ENCODE peak calls at places on chromosomes 3 and 15, in seven cellular contexts. Y is MM.1S, N is A549, F is pancreas, S is K562, H is breast epithelium, K is cardiac muscle cell. B is an unnamed sample.
A peak's percentile ranks its signal among the peaks of the same experiment; 100 is the strongest.

GRCh38 chr3:180744226-180744625 is 64.9 kb upstream of the CCDC39 start:
- DNase-seq in Y (no peak), N (no peak), F (no peak), S (no peak), H (no peak), K (no peak), B (no peak)

GRCh38 chr15:77851696-77852095 is 219.0 kb upstream of the LINGO1 start:
- DNase-seq in Y (no peak), N (no peak), F (peak; percentile 45), S (no peak), H (no peak), K (no peak), B (no peak)

GRCh38 chr3:136899622-136900158 is 37.7 kb downstream of the NCK1 start:
- DNase-seq in Y (no peak), N (no peak), F (no peak), S (peak; percentile 20), H (no peak), K (peak; percentile 13), B (no peak)

GRCh38 chr3:127168271-127168670 is 24.7 kb upstream of the PRR23E start:
- DNase-seq in Y (no peak), N (no peak), F (peak; percentile 29), S (no peak), H (no peak), K (no peak), B (no peak)

GRCh38 chr15:22831473-22831872 is 7.0 kb upstream of the NIPA2 start:
- DNase-seq in Y (no peak), N (peak; percentile 13), F (no peak), S (no peak), H (no peak), K (no peak), B (no peak)

GRCh38 chr3:149003653-149004305 is 12.4 kb downstream of the GYG1 start:
- DNase-seq in Y (peak; percentile 88), N (no peak), F (no peak), S (no peak), H (no peak), K (no peak), B (no peak)

GRCh38 chr15:40336129-40337122 is 4.3 kb downstream of the CCDC9B start:
- DNase-seq in Y (peak; percentile 36), N (no peak), F (peak; percentile 40), S (peak; percentile 74), H (no peak), K (no peak), B (peak; percentile 81)

GRCh38 chr3:146187334-146187950 is 26.5 kb upstream of the PLOD2 start:
- DNase-seq in Y (peak; percentile 10), N (peak; percentile 50), F (no peak), S (no peak), H (no peak), K (peak; percentile 53), B (peak; percentile 9)

GRCh38 chr3:131630117-131630516 is 127.3 kb upstream of the MRPL3 start:
- DNase-seq in Y (no peak), N (no peak), F (no peak), S (no peak), H (no peak), K (peak; percentile 7), B (no peak)

GRCh38 chr3:150733936-150734794 is 28.8 kb downstream of the SIAH2 start:
- DNase-seq in Y (no peak), N (no peak), F (no peak), S (no peak), H (no peak), K (peak; percentile 47), B (no peak)

GRCh38 chr3:143384076-143384475 is 264.5 kb downstream of the CHST2 start:
- DNase-seq in Y (no peak), N (no peak), F (no peak), S (no peak), H (no peak), K (no peak), B (no peak)

GRCh38 chr15:73175382-73175781 is 123.1 kb downstream of the NEO1 start:
- DNase-seq in Y (no peak), N (no peak), F (no peak), S (no peak), H (no peak), K (no peak), B (no peak)

GRCh38 chr3:110526732-110527727 is 544.6 kb upstream of the NECTIN3 start:
- DNase-seq in Y (no peak), N (peak; percentile 44), F (no peak), S (peak; percentile 26), H (no peak), K (peak; percentile 93), B (no peak)

GRCh38 chr15:98289747-98290146 is 329.2 kb downstream of the ARRDC4 start:
- DNase-seq in Y (no peak), N (no peak), F (no peak), S (no peak), H (no peak), K (no peak), B (no peak)

GRCh38 chr15:76529911-76530310 is 193.3 kb downstream of the ISL2 start:
- DNase-seq in Y (no peak), N (no peak), F (no peak), S (no peak), H (no peak), K (no peak), B (no peak)

GRCh38 chr3:113947372-113948014 is at the start of gene ZDHHC23:
- DNase-seq in Y (peak; percentile 79), N (peak; percentile 54), F (peak; percentile 94), S (peak; percentile 59), H (peak; percentile 54), K (peak; percentile 62), B (peak; percentile 37)

GRCh38 chr3:129633751-129634481 is 27.4 kb upstream of the PLXND1 start:
- DNase-seq in Y (no peak), N (no peak), F (no peak), S (no peak), H (no peak), K (no peak), B (no peak)

GRCh38 chr15:92910451-92910850 is 10.3 kb downstream of the CHD2 start:
- DNase-seq in Y (no peak), N (no peak), F (no peak), S (no peak), H (no peak), K (no peak), B (no peak)

GRCh38 chr3:124092811-124093210 is 100.9 kb upstream of the ROPN1 start:
- DNase-seq in Y (no peak), N (no peak), F (no peak), S (no peak), H (no peak), K (no peak), B (no peak)

GRCh38 chr3:190099099-190099498 is 21.6 kb downstream of the P3H2 start:
- DNase-seq in Y (no peak), N (no peak), F (no peak), S (no peak), H (no peak), K (no peak), B (no peak)

GRCh38 chr3:142117452-142117851 is 31.9 kb downstream of the TFDP2 start:
- DNase-seq in Y (no peak), N (no peak), F (no peak), S (no peak), H (no peak), K (no peak), B (no peak)

GRCh38 chr15:48427479-48427878 is 96.2 kb downstream of the DUT start:
- DNase-seq in Y (no peak), N (no peak), F (no peak), S (no peak), H (no peak), K (no peak), B (no peak)

GRCh38 chr3:42572278-42572677 is 9.5 kb downstream of the SEC22C start:
- DNase-seq in Y (peak; percentile 45), N (peak; percentile 45), F (no peak), S (peak; percentile 74), H (no peak), K (peak; percentile 51), B (peak; percentile 51)

GRCh38 chr15:63588826-63589225 is 8.4 kb upstream of the FBXL22 start:
- DNase-seq in Y (no peak), N (no peak), F (no peak), S (no peak), H (no peak), K (no peak), B (no peak)

GRCh38 chr15:90463381-90463780 is 66.3 kb upstream of the CRTC3 start:
- DNase-seq in Y (peak; percentile 83), N (peak; percentile 14), F (no peak), S (no peak), H (no peak), K (peak; percentile 75), B (no peak)

GRCh38 chr15:29204356-29204755 is 65.3 kb downstream of the NSMCE3 start:
- DNase-seq in Y (no peak), N (no peak), F (no peak), S (no peak), H (no peak), K (no peak), B (no peak)

GRCh38 chr3:16658004-16658932 is 53.0 kb upstream of the DAZL start:
- DNase-seq in Y (no peak), N (no peak), F (no peak), S (peak; percentile 28), H (no peak), K (peak; percentile 27), B (no peak)

GRCh38 chr3:8659242-8659641 is 14.6 kb upstream of the SSUH2 start:
- DNase-seq in Y (no peak), N (no peak), F (no peak), S (no peak), H (no peak), K (no peak), B (no peak)
- H3K4me1 ChIP-seq in Y (peaks cover 34% of the 10 kb centered on the region), N (peaks cover 29% of the 10 kb centered on the region), F (peaks cover 6% of the 10 kb centered on the region), S (no peaks in the 10 kb centered on the region), H (no peaks in the 10 kb centered on the region), K (peaks cover 58% of the 10 kb centered on the region), B (peaks cover 8% of the 10 kb centered on the region)

GRCh38 chr15:36810656-36811449 is 231.4 kb downstream of the CDIN1 start:
- DNase-seq in Y (no peak), N (no peak), F (no peak), S (peak; percentile 36), H (no peak), K (no peak), B (no peak)
- TF ChIP-seq CTCF in Y (peak; percentile 46), N (no peak), F (no peak), S (peak; percentile 62), H (no peak), K (peak; percentile 26), B (peak; percentile 64)

GRCh38 chr3:58073315-58074125 is 65.3 kb downstream of the FLNB start:
- DNase-seq in Y (no peak), N (no peak), F (no peak), S (no peak), H (no peak), K (peak; percentile 57), B (no peak)
- H3K4me3 ChIP-seq in Y (no peak overlapping the region), N (no peak overlapping the region), F (no peak overlapping the region), S (no peak overlapping the region), H (no peak overlapping the region), K (no peak overlapping the region), B (no peak overlapping the region)

DNA sequence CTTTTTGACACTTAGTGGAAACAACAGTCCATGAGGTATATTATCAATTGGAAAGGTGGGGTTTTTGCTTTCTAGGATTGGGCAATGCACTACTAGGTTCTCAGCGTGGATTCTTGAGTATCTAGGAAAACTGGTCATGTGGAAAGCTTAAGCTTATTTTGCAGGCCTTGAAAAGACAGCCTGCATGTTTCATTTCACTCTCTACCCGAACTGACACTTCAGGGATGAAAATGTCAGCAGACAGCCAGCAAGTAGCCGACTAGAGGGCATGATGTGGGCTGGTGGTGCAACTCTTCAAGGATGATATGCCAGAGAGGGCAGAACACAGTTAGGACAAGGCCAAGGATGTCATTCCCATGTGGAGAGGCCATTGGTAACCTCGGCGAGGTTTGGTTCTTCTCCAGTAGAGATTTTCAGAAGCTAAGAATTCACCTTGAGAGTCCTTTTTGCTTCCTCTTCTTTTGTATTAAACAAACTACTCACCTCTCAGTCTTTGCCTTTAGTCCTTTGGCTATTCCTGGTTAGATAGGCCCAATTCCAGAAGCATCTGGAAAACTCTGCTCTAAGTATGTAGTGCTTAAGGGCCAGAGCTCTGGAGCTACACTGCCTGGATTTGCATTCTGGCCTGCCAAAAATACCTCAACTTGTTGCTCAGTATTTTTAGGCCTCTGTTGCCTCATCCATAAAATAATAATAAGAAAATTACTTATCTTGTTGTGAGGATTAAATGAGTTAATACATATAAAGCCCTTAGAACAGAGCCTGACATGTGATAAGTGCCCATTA is 17.9 kb downstream of the LPP start:
- DNase-seq in Y (no peak), N (no peak), F (no peak), S (no peak), H (no peak), K (no peak), B (no peak)
- H3K4me1 ChIP-seq in Y (no peaks in the 10 kb centered on the region), N (peaks cover 68% of the 10 kb centered on the region), F (peaks cover 6% of the 10 kb centered on the region), S (no peaks in the 10 kb centered on the region), H (peaks cover under 1% of the 10 kb centered on the region), K (peaks cover 4% of the 10 kb centered on the region), B (no peaks in the 10 kb centered on the region)

B was measured in BE2C.